ENCODE peak calls at places on chromosomes 1 and 21, in four cellular contexts. P, E, R and L are unnamed samples.

GRCh38 chr1:43048601-43049011 is 89.9 kb upstream of the SLC2A1 start:
- DNase-seq in P (no peak), E (no peak), R (no peak), L (no peak)

GRCh38 chr1:46285730-46286477 is 17.5 kb downstream of the LRRC41 start:
- DNase-seq in P (no peak), E (no peak), R (no peak), L (no peak)

GRCh38 chr1:76038306-76039004 is 36.1 kb upstream of the ST6GALNAC3 start:
- DNase-seq in P (no peak), E (no peak), R (no peak), L (no peak)

GRCh38 chr1:180275726-180276125 is 45.7 kb downstream of the LHX4 start:
- DNase-seq in P (no peak), E (no peak), R (no peak), L (no peak)

GRCh38 chr1:204514841-204515240 is 1.4 kb upstream of the MDM4 start:
- DNase-seq in P (no peak), E (no peak), R (no peak), L (no peak)

GRCh38 chr21:46423546-46424061 is 35.1 kb upstream of the DIP2A start:
- DNase-seq in P (no peak), E (no peak), R (no peak), L (no peak)

GRCh38 chr21:46486481-46487000 is 27.9 kb downstream of the DIP2A start:
- DNase-seq in P (no peak), E (no peak), R (no peak), L (no peak)

GRCh38 chr1:245501635-245502034 is 346.9 kb downstream of the KIF26B start:
- DNase-seq in P (no peak), E (no peak), R (no peak), L (no peak)

GRCh38 chr1:39642796-39643195 is 3.4 kb upstream of the HEYL start:
- DNase-seq in P (no peak), E (no peak), R (no peak), L (peak)

GRCh38 chr1:26404641-26405040 is 6.0 kb upstream of the LIN28A start:
- DNase-seq in P (no peak), E (no peak), R (no peak), L (no peak)

GRCh38 chr1:244289976-244290375 is 161.7 kb downstream of the ADSS2 start:
- DNase-seq in P (no peak), E (no peak), R (no peak), L (no peak)

DNA sequence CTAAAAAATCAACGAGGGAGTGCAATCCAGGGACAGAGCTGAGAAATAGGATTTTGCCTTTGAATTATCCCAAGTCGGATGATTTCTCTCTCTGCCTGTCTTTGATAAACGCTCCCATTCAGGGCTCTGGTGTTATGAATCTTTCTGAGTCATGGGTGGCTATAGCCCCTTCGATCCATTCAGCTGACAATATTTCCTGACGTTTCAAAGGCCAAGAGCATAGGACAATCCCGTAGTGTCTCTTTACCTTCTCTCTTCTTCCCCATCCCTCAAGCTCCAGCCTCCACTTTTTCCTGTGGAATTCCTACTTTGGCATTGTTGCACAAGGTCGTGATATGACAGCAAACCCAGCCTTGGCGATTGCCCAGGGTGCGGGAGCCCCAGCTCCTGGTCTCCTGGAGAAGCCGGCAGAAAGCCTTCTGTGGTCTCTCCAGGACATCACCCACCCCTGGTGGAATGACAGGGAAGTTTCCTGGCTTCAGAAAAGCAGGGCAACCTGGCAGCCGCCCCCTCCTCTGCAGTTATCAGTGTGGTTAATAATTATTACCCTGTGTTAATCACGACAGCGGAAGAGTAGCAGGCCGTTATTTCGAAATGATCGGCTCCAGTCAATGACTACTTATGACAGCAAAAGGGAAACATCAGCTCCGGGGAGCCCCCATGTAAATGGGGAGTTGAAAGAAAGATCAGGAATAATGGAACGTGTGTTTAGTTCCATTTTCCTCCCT is 8.1 kb upstream of the PLXNA2 start:
- DNase-seq in P (peak), E (peak), R (no peak), L (peak)
- H3K4me3 ChIP-seq in P (no peak), E (peak), R (no peak), L (no peak)

DNA sequence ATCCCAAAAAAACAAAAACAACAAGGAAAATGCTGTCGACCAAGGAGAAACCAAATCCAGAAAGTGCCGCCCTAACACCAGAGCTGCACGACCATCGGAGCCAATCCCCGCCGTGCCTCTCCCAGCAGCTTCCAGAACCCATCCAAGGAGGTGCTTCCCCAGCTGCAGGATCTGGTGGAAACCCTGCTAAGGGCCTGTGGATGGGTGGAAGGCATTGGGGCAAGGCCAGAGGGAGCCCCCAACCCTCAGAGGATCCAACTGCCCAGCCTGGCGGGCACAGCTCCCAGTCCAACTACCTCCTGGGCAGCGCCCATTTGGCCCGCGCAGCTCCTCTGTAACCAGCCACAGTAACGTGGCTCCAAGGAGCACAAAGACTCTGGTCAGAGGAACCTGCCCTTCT is 81.6 kb downstream of the NPHP4 start:
- DNase-seq in P (no peak), E (no peak), R (peak), L (no peak)
- TF ChIP-seq CTCF in P (no peak), E (no peak), R (no peak), L (no peak)

DNA sequence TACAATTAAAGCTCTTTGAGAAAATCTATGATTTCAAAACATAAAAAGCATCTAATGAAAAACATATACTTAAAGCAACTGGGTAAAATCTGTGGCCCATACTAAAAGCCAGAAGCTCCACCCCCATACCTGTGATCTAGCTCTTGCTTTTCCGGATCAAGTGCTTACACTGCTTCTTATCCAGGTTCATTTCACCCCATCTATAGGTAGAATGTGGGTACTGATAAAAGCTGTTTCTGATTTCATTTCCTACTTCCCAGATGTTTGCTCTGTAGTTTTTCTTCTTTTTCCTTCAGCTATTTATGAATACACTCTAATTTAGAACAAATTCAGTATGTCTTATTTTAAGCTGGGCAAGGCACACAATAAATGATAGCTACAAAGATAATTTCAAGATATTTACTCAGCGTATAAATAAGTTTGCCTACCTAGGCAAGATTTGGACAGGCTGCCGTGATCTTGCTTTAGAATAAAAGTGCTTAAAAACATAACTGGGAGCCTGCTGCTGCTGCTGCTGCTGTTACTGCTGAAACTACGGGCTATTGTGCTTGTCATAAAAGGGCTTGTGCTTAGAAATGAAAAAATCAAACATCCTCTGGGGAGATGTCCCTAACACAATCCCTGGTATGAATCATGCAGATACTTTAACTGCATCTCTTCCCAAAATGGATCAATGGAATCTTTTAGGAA is 2.1 kb downstream of the SIPA1L2 start:
- DNase-seq in P (no peak), E (no peak), R (no peak), L (no peak)
- H3K4me3 ChIP-seq in P (peak), E (no peak), R (peak), L (no peak)

GRCh38 chr1:206799311-206799710 is 27.0 kb upstream of the IL10 start:
- DNase-seq in P (no peak), E (no peak), R (no peak), L (no peak)

GRCh38 chr1:206803221-206803730 is 31.0 kb upstream of the IL10 start:
- DNase-seq in P (no peak), E (no peak), R (no peak), L (no peak)

GRCh38 chr1:206802401-206802800 is 30.1 kb upstream of the IL10 start:
- DNase-seq in P (no peak), E (no peak), R (no peak), L (no peak)

GRCh38 chr1:206800411-206800810 is 28.1 kb upstream of the IL10 start:
- DNase-seq in P (no peak), E (no peak), R (no peak), L (no peak)

DNA sequence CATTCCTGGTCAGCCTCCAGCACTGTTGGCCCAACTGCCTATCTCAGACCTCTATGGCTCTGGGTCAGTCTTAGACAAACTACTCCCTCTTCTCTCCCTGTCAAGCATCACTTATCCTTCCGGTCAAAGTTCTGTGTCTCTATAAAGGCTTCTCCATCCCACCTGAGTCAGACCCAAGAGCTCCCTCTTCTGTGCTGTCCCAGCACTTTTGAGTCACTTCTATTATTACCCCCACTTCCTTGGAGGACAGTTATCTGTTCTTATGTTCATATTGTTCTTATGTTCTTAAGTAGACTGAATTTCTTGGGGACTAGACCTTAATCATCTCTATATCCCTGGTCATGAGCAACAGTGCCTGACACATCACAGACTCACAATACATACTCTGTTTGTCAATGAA is 29.2 kb upstream of the IL10 start:
- DNase-seq in P (no peak), E (no peak), R (no peak), L (no peak)
- TF ChIP-seq CTCF in P (no peak), E (no peak), R (no peak), L (no peak)

GRCh38 chr1:37994886-37995566 is 5.2 kb upstream of the SF3A3 start:
- DNase-seq in P (no peak), E (no peak), R (no peak), L (no peak)
- H3K4me3 ChIP-seq in P (no peak), E (no peak), R (peak), L (peak)